ENCODE peak calls at places on chromosomes 1 and 21, in four cellular contexts. L is stomach, N is DND-41, Q is neural progenitor cell. W is an unnamed sample. For H3K9me3 and H3K4me1, the result is how much of the 10 kb centered on the place peaks cover.

GRCh38 chr21:35024071-35024420 is 25.1 kb downstream of the RUNX1 start:
- DNase-seq in Q (no peak), N (no peak), L (no peak), W (no peak)

GRCh38 chr1:178263341-178263740 is 169.4 kb downstream of the RASAL2 start:
- DNase-seq in Q (no peak), L (no peak), N (no peak), W (no peak)

GRCh38 chr1:207822602-207823451 is 71.0 kb downstream of the CD46 start:
- DNase-seq in N (no peak), L (peak), Q (peak), W (peak)

GRCh38 chr1:161068306-161069200 is 1.1 kb downstream of the ARHGAP30 start:
- DNase-seq in Q (no peak), N (peak), L (peak), W (peak)

GRCh38 chr1:39086386-39087108 is 60.4 kb downstream of the NDUFS5 start:
- DNase-seq in L (no peak), N (no peak), Q (no peak), W (no peak)

GRCh38 chr1:228085287-228085926 is 2.9 kb downstream of the ARF1 start:
- DNase-seq in L (no peak), N (no peak), Q (peak), W (no peak)

GRCh38 chr1:62245201-62245600 is 50.6 kb downstream of the L1TD1 start:
- DNase-seq in N (no peak), Q (no peak), L (no peak), W (no peak)

GRCh38 chr1:187283984-187284383 is 455.2 kb downstream of the PLA2G4A start:
- DNase-seq in N (no peak), L (no peak), Q (no peak), W (no peak)

GRCh38 chr1:51519857-51520699 is 1.0 kb upstream of the EPS15 start:
- DNase-seq in N (no peak), L (no peak), Q (no peak), W (no peak)

GRCh38 chr1:222979561-222979960 is 163.5 kb downstream of the TLR5 start:
- DNase-seq in Q (peak), L (no peak), N (no peak), W (no peak)

GRCh38 chr1:201637282-201638076 is 98.6 kb downstream of the NAV1 start:
- DNase-seq in L (no peak), Q (no peak), N (no peak), W (no peak)

GRCh38 chr1:38370716-38371504 is 324.3 kb upstream of the POU3F1 start:
- DNase-seq in Q (no peak), L (no peak), N (no peak), W (no peak)

GRCh38 chr1:47812848-47813508 is 184.2 kb downstream of the TRABD2B start:
- DNase-seq in Q (no peak), N (no peak), L (no peak), W (no peak)

GRCh38 chr1:205448540-205449253 is 7.1 kb downstream of the BLACAT1 start:
- DNase-seq in L (no peak), Q (peak), N (no peak), W (no peak)

GRCh38 chr1:41371630-41372599 is 10.7 kb downstream of the FOXO6 start:
- DNase-seq in N (no peak), Q (peak), L (no peak), W (no peak)

GRCh38 chr1:82792151-82792550 is 991.4 kb downstream of the ADGRL2 start:
- DNase-seq in L (no peak), N (no peak), Q (no peak), W (no peak)

GRCh38 chr21:29436143-29436542 is 137.4 kb downstream of the BACH1 start:
- DNase-seq in L (no peak), N (peak), Q (no peak), W (no peak)

GRCh38 chr1:21814981-21815583 is 3.0 kb downstream of the LDLRAD2 start:
- DNase-seq in L (peak), N (no peak), Q (no peak), W (no peak)

GRCh38 chr1:234518876-234519275 is 39.9 kb upstream of the TARBP1 start:
- DNase-seq in L (no peak), Q (no peak), N (no peak), W (no peak)

GRCh38 chr1:215819114-215819513 is 252.0 kb downstream of the KCTD3 start:
- DNase-seq in Q (no peak), L (no peak), N (no peak), W (no peak)

GRCh38 chr1:150511551-150511950 is 3.6 kb downstream of the ECM1 start:
- DNase-seq in N (no peak), L (no peak), Q (no peak), W (no peak)

GRCh38 chr1:165235158-165235776 is 121.2 kb downstream of the LMX1A start:
- DNase-seq in L (no peak), Q (peak), N (no peak), W (no peak)

GRCh38 chr1:150970818-150971582 is 3.6 kb downstream of the CERS2 start:
- DNase-seq in L (peak), N (no peak), Q (peak), W (no peak)

GRCh38 chr21:26900980-26901379 is 55.8 kb upstream of the ADAMTS1 start:
- DNase-seq in Q (no peak), N (no peak), L (no peak), W (no peak)

GRCh38 chr1:48644950-48645605 is 131.6 kb downstream of the BEND5 start:
- DNase-seq in L (no peak), N (no peak), Q (peak), W (no peak)

GRCh38 chr1:14255711-14256110 is 342.8 kb upstream of the KAZN start:
- DNase-seq in N (peak), L (no peak), Q (no peak), W (no peak)

GRCh38 chr1:79042117-79042516 is 35.6 kb upstream of the ADGRL4 start:
- DNase-seq in L (no peak), Q (no peak), N (no peak), W (no peak)

GRCh38 chr1:56788588-56788987 is 30.6 kb downstream of the FYB2 start:
- DNase-seq in L (peak), Q (no peak), N (no peak), W (no peak)

GRCh38 chr1:29655145-29655544 is 418.8 kb downstream of the PTPRU start:
- DNase-seq in L (peak), Q (no peak), N (no peak), W (peak)

GRCh38 chr1:17427696-17428660 is 11.5 kb downstream of the RCC2 start:
- DNase-seq in L (peak), Q (no peak), N (no peak), W (no peak)

DNA sequence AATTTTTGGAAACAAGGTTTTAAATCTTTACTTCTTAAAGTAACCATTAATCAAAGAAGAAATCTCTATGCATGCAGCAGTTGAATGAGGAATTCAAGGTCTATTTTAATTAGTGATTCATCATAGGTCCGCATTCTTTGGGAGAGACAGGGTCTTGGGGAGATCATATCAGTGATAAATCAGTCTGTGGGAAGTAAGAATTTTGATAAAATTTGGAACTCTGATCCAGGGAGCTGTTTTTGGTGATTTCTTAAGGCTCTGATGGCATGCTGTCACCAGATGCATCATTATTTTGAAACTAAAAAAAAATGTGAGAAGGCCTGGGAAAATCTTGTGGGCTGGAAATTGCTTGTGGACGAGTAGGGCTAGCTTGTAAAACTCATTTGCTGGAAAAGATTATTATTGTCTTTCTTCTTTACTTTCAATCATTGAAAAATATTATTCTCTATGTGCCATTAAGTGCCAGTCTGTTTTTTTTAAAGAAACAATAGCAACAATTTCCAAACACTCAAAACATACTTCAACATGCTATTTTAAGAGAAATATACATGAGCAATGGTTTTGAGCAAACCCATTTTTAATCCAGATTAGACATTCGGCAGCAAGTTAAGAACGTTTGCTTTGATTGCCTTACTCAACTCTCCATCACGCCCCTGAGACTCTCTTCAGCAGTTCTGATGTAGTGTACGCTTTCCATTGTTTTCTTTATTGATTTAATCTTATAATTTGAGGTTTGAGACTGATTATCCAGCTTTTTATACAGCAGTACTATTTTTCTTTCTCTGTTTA is 62.6 kb downstream of the ZBTB18 start:
- DNase-seq in Q (no peak), L (no peak), N (no peak), W (no peak)
- H3K4me3 ChIP-seq in Q (no peak), L (no peak), N (no peak), W (no peak)

GRCh38 chr1:12433323-12434053 is 184.5 kb downstream of the DHRS3 start:
- DNase-seq in Q (peak), L (peak), N (peak), W (no peak)

GRCh38 chr1:12434174-12434573 is 183.8 kb downstream of the DHRS3 start:
- DNase-seq in L (no peak), N (peak), Q (no peak), W (no peak)

GRCh38 chr1:12436345-12436658 is 181.7 kb downstream of the DHRS3 start:
- DNase-seq in L (no peak), N (no peak), Q (no peak), W (no peak)

GRCh38 chr1:12435639-12436344 is 182.2 kb downstream of the DHRS3 start:
- DNase-seq in Q (no peak), L (no peak), N (no peak), W (no peak)

GRCh38 chr1:12434686-12435085 is 183.3 kb downstream of the DHRS3 start:
- DNase-seq in N (no peak), Q (no peak), L (no peak), W (no peak)
- H3K9me3 ChIP-seq in N (under half), Q (under half), L (under half), W (under half)

GRCh38 chr1:229131243-229132105 is 139.4 kb upstream of the RAB4A start:
- DNase-seq in N (no peak), L (no peak), Q (no peak), W (no peak)

GRCh38 chr1:229133734-229134265 is 137.1 kb upstream of the RAB4A start:
- DNase-seq in N (no peak), L (no peak), Q (no peak), W (no peak)

GRCh38 chr1:229133151-229133550 is 137.8 kb upstream of the RAB4A start:
- DNase-seq in Q (no peak), L (no peak), N (no peak), W (no peak)

GRCh38 chr1:229132706-229133105 is 138.2 kb upstream of the RAB4A start:
- DNase-seq in L (no peak), Q (no peak), N (no peak), W (no peak)

GRCh38 chr1:229132106-229132443 is 138.8 kb upstream of the RAB4A start:
- DNase-seq in Q (no peak), L (no peak), N (no peak), W (no peak)
- H3K4me1 ChIP-seq in Q (under half), L (under half), N (under half), W (under half)

GRCh38 chr1:46543761-46544560 is 7.5 kb downstream of the KNCN start:
- DNase-seq in L (no peak), N (no peak), Q (peak), W (no peak)
- H3K4me3 ChIP-seq in L (no peak), N (no peak), Q (peak), W (peak)

W was measured in ascending aorta.